ENCODE peak calls at places on chromosomes 4 and X, in four cellular contexts. I, T, Q and O are unnamed samples.
A peak's percentile ranks its signal among the peaks of the same experiment; 100 is the strongest.

GRCh38 chr4:135598151-135598550 is 1396.6 kb upstream of the PABPC4L start:
- DNase-seq in I (no peak), T (no peak), Q (no peak), O (no peak)

GRCh38 chrX:154433605-154434004 is 3.3 kb upstream of the GDI1 start:
- DNase-seq in I (no peak), T (no peak), Q (no peak), O (no peak)

GRCh38 chr4:155376387-155377268 is at the start of gene MAP9:
- DNase-seq in I (peak; percentile 62), T (no peak), Q (peak; percentile 68), O (peak; percentile 94)

GRCh38 chrX:138939038-138939437 is 227.5 kb upstream of the FGF13 start:
- DNase-seq in I (no peak), T (no peak), Q (no peak), O (no peak)

GRCh38 chrX:132488819-132489255 is at the start of gene MBNL3:
- DNase-seq in I (peak; percentile 24), T (no peak), Q (peak; percentile 24), O (peak; percentile 49)

GRCh38 chr4:38949416-38950051 is 81.9 kb downstream of the FAM114A1 start:
- DNase-seq in I (no peak), T (no peak), Q (no peak), O (peak; percentile 48)

GRCh38 chr4:186058253-186058979 is 10.5 kb upstream of the TLR3 start:
- DNase-seq in I (no peak), T (no peak), Q (no peak), O (no peak)

GRCh38 chr4:24209891-24210290 is 320.0 kb upstream of the PPARGC1A start:
- DNase-seq in I (no peak), T (no peak), Q (no peak), O (no peak)

GRCh38 chr4:102759835-102760644 is 728 bp downstream of the MANBA start:
- DNase-seq in I (no peak), T (peak; percentile 73), Q (peak; percentile 95), O (peak; percentile 30)

GRCh38 chrX:29787666-29788065 is 427.7 kb upstream of the MAGEB2 start:
- DNase-seq in I (no peak), T (no peak), Q (no peak), O (no peak)

GRCh38 chrX:150258463-150259430 is 104.4 kb upstream of the MAMLD1 start:
- DNase-seq in I (no peak), T (no peak), Q (no peak), O (no peak)

GRCh38 chr4:77385124-77385969 is 220.3 kb upstream of the CXCL13 start:
- DNase-seq in I (no peak), T (peak; percentile 51), Q (peak; percentile 79), O (peak; percentile 61)